ENCODE peak calls at places on chromosomes 13 and 19, in five cellular contexts. B, S, U, G and O are unnamed samples.

GRCh38 chr19:17576758-17577532 is 21.5 kb downstream of the COLGALT1 start:
- DNase-seq in B (peak), S (peak), U (peak), G (peak), O (no peak)

GRCh38 chr19:42199440-42200115 is 17.9 kb downstream of the DEDD2 start:
- DNase-seq in B (no peak), S (peak), U (no peak), G (no peak), O (no peak)

GRCh38 chr19:6030214-6030507 is 52.2 kb upstream of the RANBP3 start:
- DNase-seq in B (no peak), S (no peak), U (no peak), G (peak), O (peak)

GRCh38 chr19:18765224-18765623 is 25.9 kb downstream of the COMP start:
- DNase-seq in B (no peak), S (no peak), U (no peak), G (no peak), O (no peak)

GRCh38 chr19:13055213-13056051 is 47.2 kb downstream of the LYL1 start:
- DNase-seq in B (no peak), S (peak), U (no peak), G (no peak), O (peak)

GRCh38 chr19:483332-484072 is 12.8 kb upstream of the MADCAM1 start:
- DNase-seq in B (no peak), S (no peak), U (no peak), G (no peak), O (no peak)

GRCh38 chr19:29971648-29972047 is 29.6 kb downstream of the URI1 start:
- DNase-seq in B (no peak), S (no peak), U (no peak), G (no peak), O (no peak)

GRCh38 chr13:108895220-108895704 is 265.9 kb downstream of the MYO16 start:
- DNase-seq in B (peak), S (no peak), U (no peak), G (peak), O (peak)

GRCh38 chr13:30666113-30666512 is 48.4 kb downstream of the USPL1 start:
- DNase-seq in B (no peak), S (no peak), U (no peak), G (peak), O (no peak)

GRCh38 chr19:8337728-8338127 is 5.3 kb downstream of the KANK3 start:
- DNase-seq in B (no peak), S (no peak), U (no peak), G (no peak), O (no peak)

GRCh38 chr13:95858286-95859075 is 181.5 kb downstream of the DNAJC3 start:
- DNase-seq in B (no peak), S (no peak), U (no peak), G (no peak), O (no peak)

GRCh38 chr13:98033277-98034247 is 80.1 kb downstream of the IPO5 start:
- DNase-seq in B (peak), S (no peak), U (no peak), G (peak), O (peak)

GRCh38 chr13:46172531-46172991 is 9.4 kb downstream of the LCP1 start:
- DNase-seq in B (no peak), S (no peak), U (no peak), G (peak), O (no peak)

GRCh38 chr13:50829896-50830295 is 13.6 kb downstream of the DLEU7 start:
- DNase-seq in B (no peak), S (no peak), U (no peak), G (no peak), O (peak)

GRCh38 chr19:45420356-45420755 is 3.4 kb downstream of the ERCC1 start:
- DNase-seq in B (no peak), S (no peak), U (no peak), G (no peak), O (no peak)

GRCh38 chr19:48379058-48379457 is 12.3 kb downstream of the KDELR1 start:
- DNase-seq in B (no peak), S (no peak), U (no peak), G (no peak), O (no peak)

GRCh38 chr19:49224856-49225255 is 67.3 kb downstream of the TRPM4 start:
- DNase-seq in B (peak), S (peak), U (peak), G (peak), O (peak)

GRCh38 chr19:36139120-36139472 is 770 bp upstream of the CAPNS1 start:
- DNase-seq in B (no peak), S (no peak), U (no peak), G (no peak), O (no peak)

DNA sequence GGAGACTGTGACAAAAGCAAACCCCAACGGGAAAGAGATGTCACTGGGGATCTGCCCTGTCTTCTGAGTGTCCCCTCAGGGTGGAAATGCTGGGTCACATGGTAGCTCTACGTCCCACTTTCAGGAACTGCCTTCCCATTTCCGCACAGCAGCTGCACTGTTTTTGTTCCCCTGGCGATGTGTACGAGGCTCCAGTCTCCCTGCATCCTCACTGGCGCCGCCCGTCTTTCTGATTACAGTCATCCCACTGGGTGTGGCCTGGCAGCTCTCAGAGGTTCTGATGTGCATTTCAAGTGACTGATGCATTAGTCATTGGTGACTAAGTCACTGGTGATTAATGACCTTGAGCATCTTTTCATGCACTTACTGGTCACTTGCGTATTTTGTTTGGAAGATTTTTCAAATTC is 21.2 kb downstream of the PCID2 start:
- DNase-seq in B (no peak), S (no peak), U (no peak), G (peak), O (peak)
- H3K23ac ChIP-seq in B (no peak), S (no peak), U (no peak), G (no peak), O (no peak)

GRCh38 chr13:104937881-104938280 is 1597.6 kb downstream of the EFNB2 start:
- DNase-seq in B (no peak), S (no peak), U (no peak), G (no peak), O (no peak)
- H2BK12ac ChIP-seq in B (no peak), S (no peak), U (no peak), G (no peak), O (no peak)

DNA sequence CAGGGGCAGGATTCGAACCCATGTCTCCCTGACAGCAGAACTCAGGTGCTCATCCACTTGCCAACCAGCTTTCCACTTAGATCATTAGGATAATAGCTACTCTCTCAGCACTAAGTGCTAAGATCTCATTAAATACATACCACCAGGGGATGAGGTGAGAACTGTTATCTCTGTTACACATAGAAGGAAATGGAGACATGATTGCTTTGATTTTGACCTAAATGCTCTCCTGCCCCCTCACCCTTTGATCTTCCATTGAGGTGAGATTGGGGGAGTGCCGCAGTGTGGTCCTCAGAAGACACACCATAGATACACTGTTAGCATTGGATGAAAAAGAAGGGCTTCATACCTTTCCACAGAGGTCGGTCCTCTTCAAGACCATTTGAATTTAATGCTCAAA is 38.9 kb upstream of the NPAS1 start:
- DNase-seq in B (no peak), S (no peak), U (no peak), G (no peak), O (no peak)
- H3K23ac ChIP-seq in B (no peak), S (no peak), U (no peak), G (no peak), O (no peak)

DNA sequence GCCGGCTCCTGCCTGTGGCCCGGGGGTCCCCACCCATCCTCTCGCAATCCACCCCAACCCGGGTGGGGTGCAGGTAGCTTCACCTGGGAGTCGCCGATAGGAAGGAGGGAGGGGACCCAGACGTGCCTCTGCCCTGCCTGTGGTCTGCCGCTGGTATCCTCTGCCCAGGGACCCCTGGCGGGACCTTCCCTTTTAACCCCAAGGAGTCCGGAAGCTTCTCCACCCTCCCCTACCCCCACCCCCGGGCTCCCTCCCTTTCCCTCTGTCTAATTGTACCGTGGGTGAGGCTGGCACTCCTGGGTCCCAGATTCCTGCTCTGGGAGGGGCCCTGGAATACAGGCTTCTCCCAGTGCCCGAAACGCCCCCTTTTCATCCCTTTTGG is at the start of gene KLK10:
- DNase-seq in B (no peak), S (no peak), U (no peak), G (no peak), O (no peak)
- H2BK12ac ChIP-seq in B (peak), S (no peak), U (peak), G (peak), O (no peak)